ENCODE peak calls at places on chromosomes 6 and 20, in six cellular contexts. One of them, this sample, is unnamed.

GRCh38 chr6:167543602-167544506 is 219.0 kb downstream of the TTLL2 start:
- DNase-seq in neural crest cell: no peak
- DNase-seq in stimulated activated CD4-positive, alpha-beta T cell treated with anti-CD3 and anti-CD28 coated beads, Interleukin-12 subunit alpha, Interleukin-12 subunit beta, amount 100 ng/mL, for 4 hours: no peak
- DNase-seq in Calu3: no peak
- DNase-seq in epithelial cell of prostate: no peak
- DNase-seq in RWPE1: no peak
- DNase-seq in this sample: no peak

GRCh38 chr6:102736941-102737368 is 1343.4 kb downstream of the GRIK2 start:
- DNase-seq in Calu3: no peak
- DNase-seq in neural crest cell: no peak
- DNase-seq in RWPE1: no peak
- DNase-seq in epithelial cell of prostate: no peak
- DNase-seq in stimulated activated CD4-positive, alpha-beta T cell treated with anti-CD3 and anti-CD28 coated beads, Interleukin-12 subunit alpha, Interleukin-12 subunit beta, amount 100 ng/mL, for 4 hours: no peak
- DNase-seq in this sample: no peak

GRCh38 chr6:37633581-37634237 is 64.0 kb downstream of the MDGA1 start:
- DNase-seq in stimulated activated CD4-positive, alpha-beta T cell treated with anti-CD3 and anti-CD28 coated beads, Interleukin-12 subunit alpha, Interleukin-12 subunit beta, amount 100 ng/mL, for 4 hours: no peak
- DNase-seq in RWPE1: no peak
- DNase-seq in neural crest cell: no peak
- DNase-seq in Calu3: no peak
- DNase-seq in epithelial cell of prostate: no peak
- DNase-seq in this sample: no peak

GRCh38 chr20:64032706-64033624 is 3.0 kb upstream of the C20orf204 start:
- DNase-seq in Calu3: no peak
- DNase-seq in epithelial cell of prostate: no peak
- DNase-seq in neural crest cell: no peak
- DNase-seq in RWPE1: no peak
- DNase-seq in stimulated activated CD4-positive, alpha-beta T cell treated with anti-CD3 and anti-CD28 coated beads, Interleukin-12 subunit alpha, Interleukin-12 subunit beta, amount 100 ng/mL, for 4 hours: no peak
- DNase-seq in this sample: no peak

GRCh38 chr6:348860-349396 is 42.6 kb upstream of the IRF4 start:
- DNase-seq in RWPE1: no peak
- DNase-seq in stimulated activated CD4-positive, alpha-beta T cell treated with anti-CD3 and anti-CD28 coated beads, Interleukin-12 subunit alpha, Interleukin-12 subunit beta, amount 100 ng/mL, for 4 hours: no peak
- DNase-seq in neural crest cell: no peak
- DNase-seq in epithelial cell of prostate: no peak
- DNase-seq in Calu3: no peak
- DNase-seq in this sample: no peak

GRCh38 chr20:34891166-34892062 is 15.0 kb downstream of the ACSS2 start:
- DNase-seq in stimulated activated CD4-positive, alpha-beta T cell treated with anti-CD3 and anti-CD28 coated beads, Interleukin-12 subunit alpha, Interleukin-12 subunit beta, amount 100 ng/mL, for 4 hours: no peak
- DNase-seq in Calu3: no peak
- DNase-seq in epithelial cell of prostate: peak; percentile 57
- DNase-seq in RWPE1: peak; percentile 93
- DNase-seq in neural crest cell: no peak
- DNase-seq in this sample: peak; percentile 65

GRCh38 chr6:14499804-14500203 is 382.2 kb downstream of the CD83 start:
- DNase-seq in neural crest cell: no peak
- DNase-seq in stimulated activated CD4-positive, alpha-beta T cell treated with anti-CD3 and anti-CD28 coated beads, Interleukin-12 subunit alpha, Interleukin-12 subunit beta, amount 100 ng/mL, for 4 hours: no peak
- DNase-seq in epithelial cell of prostate: peak; percentile 36
- DNase-seq in Calu3: no peak
- DNase-seq in RWPE1: peak; percentile 64
- DNase-seq in this sample: peak; percentile 86

GRCh38 chr6:9659848-9660247 is 755.0 kb downstream of the TFAP2A start:
- DNase-seq in RWPE1: no peak
- DNase-seq in Calu3: no peak
- DNase-seq in neural crest cell: no peak
- DNase-seq in stimulated activated CD4-positive, alpha-beta T cell treated with anti-CD3 and anti-CD28 coated beads, Interleukin-12 subunit alpha, Interleukin-12 subunit beta, amount 100 ng/mL, for 4 hours: no peak
- DNase-seq in epithelial cell of prostate: no peak
- DNase-seq in this sample: no peak

GRCh38 chr20:57056651-57057050 is 209.8 kb downstream of the BMP7 start:
- DNase-seq in epithelial cell of prostate: no peak
- DNase-seq in stimulated activated CD4-positive, alpha-beta T cell treated with anti-CD3 and anti-CD28 coated beads, Interleukin-12 subunit alpha, Interleukin-12 subunit beta, amount 100 ng/mL, for 4 hours: no peak
- DNase-seq in RWPE1: no peak
- DNase-seq in Calu3: no peak
- DNase-seq in neural crest cell: no peak
- DNase-seq in this sample: no peak

GRCh38 chr6:49946835-49947234 is 17.1 kb downstream of the DEFB114 start:
- DNase-seq in RWPE1: no peak
- DNase-seq in stimulated activated CD4-positive, alpha-beta T cell treated with anti-CD3 and anti-CD28 coated beads, Interleukin-12 subunit alpha, Interleukin-12 subunit beta, amount 100 ng/mL, for 4 hours: no peak
- DNase-seq in epithelial cell of prostate: no peak
- DNase-seq in Calu3: no peak
- DNase-seq in neural crest cell: no peak
- DNase-seq in this sample: no peak

GRCh38 chr6:157764346-157765068 is 58.5 kb upstream of the SNX9 start:
- DNase-seq in Calu3: peak; percentile 85
- DNase-seq in neural crest cell: no peak
- DNase-seq in RWPE1: peak; percentile 89
- DNase-seq in stimulated activated CD4-positive, alpha-beta T cell treated with anti-CD3 and anti-CD28 coated beads, Interleukin-12 subunit alpha, Interleukin-12 subunit beta, amount 100 ng/mL, for 4 hours: peak; percentile 71
- DNase-seq in epithelial cell of prostate: peak; percentile 99
- DNase-seq in this sample: peak; percentile 100

GRCh38 chr20:59253325-59253724 is 47.1 kb upstream of the EDN3 start:
- DNase-seq in stimulated activated CD4-positive, alpha-beta T cell treated with anti-CD3 and anti-CD28 coated beads, Interleukin-12 subunit alpha, Interleukin-12 subunit beta, amount 100 ng/mL, for 4 hours: no peak
- DNase-seq in epithelial cell of prostate: no peak
- DNase-seq in neural crest cell: no peak
- DNase-seq in RWPE1: no peak
- DNase-seq in Calu3: no peak
- DNase-seq in this sample: no peak

GRCh38 chr20:12243327-12243726 is 325.6 kb downstream of the BTBD3 start:
- DNase-seq in neural crest cell: no peak
- DNase-seq in RWPE1: no peak
- DNase-seq in epithelial cell of prostate: no peak
- DNase-seq in stimulated activated CD4-positive, alpha-beta T cell treated with anti-CD3 and anti-CD28 coated beads, Interleukin-12 subunit alpha, Interleukin-12 subunit beta, amount 100 ng/mL, for 4 hours: no peak
- DNase-seq in Calu3: no peak
- DNase-seq in this sample: no peak

GRCh38 chr20:37945034-37945660 is 42.2 kb downstream of the VSTM2L start:
- DNase-seq in neural crest cell: no peak
- DNase-seq in stimulated activated CD4-positive, alpha-beta T cell treated with anti-CD3 and anti-CD28 coated beads, Interleukin-12 subunit alpha, Interleukin-12 subunit beta, amount 100 ng/mL, for 4 hours: no peak
- DNase-seq in Calu3: no peak
- DNase-seq in epithelial cell of prostate: no peak
- DNase-seq in RWPE1: no peak
- DNase-seq in this sample: no peak

GRCh38 chr6:162467679-162468078 is 259.9 kb downstream of the PRKN start:
- DNase-seq in Calu3: no peak
- DNase-seq in stimulated activated CD4-positive, alpha-beta T cell treated with anti-CD3 and anti-CD28 coated beads, Interleukin-12 subunit alpha, Interleukin-12 subunit beta, amount 100 ng/mL, for 4 hours: no peak
- DNase-seq in epithelial cell of prostate: no peak
- DNase-seq in RWPE1: no peak
- DNase-seq in neural crest cell: no peak
- DNase-seq in this sample: no peak

GRCh38 chr6:28953039-28953872 is 29.5 kb upstream of the TRIM27 start:
- DNase-seq in stimulated activated CD4-positive, alpha-beta T cell treated with anti-CD3 and anti-CD28 coated beads, Interleukin-12 subunit alpha, Interleukin-12 subunit beta, amount 100 ng/mL, for 4 hours: peak; percentile 68
- DNase-seq in RWPE1: peak; percentile 50
- DNase-seq in Calu3: peak; percentile 71
- DNase-seq in epithelial cell of prostate: no peak
- DNase-seq in neural crest cell: peak; percentile 44
- DNase-seq in this sample: peak; percentile 57

GRCh38 chr6:25014806-25015560 is 79.2 kb upstream of the RIPOR2 start:
- DNase-seq in neural crest cell: no peak
- DNase-seq in Calu3: no peak
- DNase-seq in RWPE1: no peak
- DNase-seq in epithelial cell of prostate: no peak
- DNase-seq in stimulated activated CD4-positive, alpha-beta T cell treated with anti-CD3 and anti-CD28 coated beads, Interleukin-12 subunit alpha, Interleukin-12 subunit beta, amount 100 ng/mL, for 4 hours: no peak
- DNase-seq in this sample: peak; percentile 35

GRCh38 chr6:87407896-87408720 is at the start of gene CFAP206:
- DNase-seq in neural crest cell: peak; percentile 75
- DNase-seq in RWPE1: peak; percentile 90
- DNase-seq in stimulated activated CD4-positive, alpha-beta T cell treated with anti-CD3 and anti-CD28 coated beads, Interleukin-12 subunit alpha, Interleukin-12 subunit beta, amount 100 ng/mL, for 4 hours: peak; percentile 72
- DNase-seq in Calu3: peak; percentile 76
- DNase-seq in epithelial cell of prostate: peak; percentile 40
- DNase-seq in this sample: peak; percentile 93

GRCh38 chr20:36728986-36729385 is 16.9 kb downstream of the NDRG3 start:
- DNase-seq in epithelial cell of prostate: peak; percentile 20
- DNase-seq in Calu3: peak; percentile 21
- DNase-seq in stimulated activated CD4-positive, alpha-beta T cell treated with anti-CD3 and anti-CD28 coated beads, Interleukin-12 subunit alpha, Interleukin-12 subunit beta, amount 100 ng/mL, for 4 hours: no peak
- DNase-seq in neural crest cell: no peak
- DNase-seq in RWPE1: peak; percentile 43
- DNase-seq in this sample: peak; percentile 69

GRCh38 chr6:122524056-122524455 is 52.4 kb upstream of the SERINC1 start:
- DNase-seq in Calu3: no peak
- DNase-seq in stimulated activated CD4-positive, alpha-beta T cell treated with anti-CD3 and anti-CD28 coated beads, Interleukin-12 subunit alpha, Interleukin-12 subunit beta, amount 100 ng/mL, for 4 hours: no peak
- DNase-seq in RWPE1: no peak
- DNase-seq in neural crest cell: no peak
- DNase-seq in epithelial cell of prostate: no peak
- DNase-seq in this sample: no peak

GRCh38 chr20:38165089-38165965 is at the start of gene TGM2:
- DNase-seq in neural crest cell: peak; percentile 49
- DNase-seq in stimulated activated CD4-positive, alpha-beta T cell treated with anti-CD3 and anti-CD28 coated beads, Interleukin-12 subunit alpha, Interleukin-12 subunit beta, amount 100 ng/mL, for 4 hours: peak; percentile 30
- DNase-seq in Calu3: peak; percentile 98
- DNase-seq in RWPE1: peak; percentile 71
- DNase-seq in epithelial cell of prostate: no peak
- DNase-seq in this sample: peak; percentile 84

GRCh38 chr6:83019741-83020140 is 45.9 kb downstream of the UBE3D start:
- DNase-seq in stimulated activated CD4-positive, alpha-beta T cell treated with anti-CD3 and anti-CD28 coated beads, Interleukin-12 subunit alpha, Interleukin-12 subunit beta, amount 100 ng/mL, for 4 hours: no peak
- DNase-seq in epithelial cell of prostate: no peak
- DNase-seq in neural crest cell: no peak
- DNase-seq in Calu3: no peak
- DNase-seq in RWPE1: no peak
- DNase-seq in this sample: no peak

GRCh38 chr6:141653590-141653989 is 479.1 kb upstream of the GJE1 start:
- DNase-seq in stimulated activated CD4-positive, alpha-beta T cell treated with anti-CD3 and anti-CD28 coated beads, Interleukin-12 subunit alpha, Interleukin-12 subunit beta, amount 100 ng/mL, for 4 hours: no peak
- DNase-seq in neural crest cell: no peak
- DNase-seq in RWPE1: no peak
- DNase-seq in Calu3: no peak
- DNase-seq in epithelial cell of prostate: no peak
- DNase-seq in this sample: no peak

GRCh38 chr20:53837126-53837826 is 233.1 kb downstream of the BCAS1 start:
- DNase-seq in epithelial cell of prostate: no peak
- DNase-seq in RWPE1: no peak
- DNase-seq in neural crest cell: no peak
- DNase-seq in Calu3: peak; percentile 29
- DNase-seq in stimulated activated CD4-positive, alpha-beta T cell treated with anti-CD3 and anti-CD28 coated beads, Interleukin-12 subunit alpha, Interleukin-12 subunit beta, amount 100 ng/mL, for 4 hours: no peak
- DNase-seq in this sample: peak; percentile 36

GRCh38 chr20:4545526-4545925 is 176.2 kb upstream of the PRND start:
- DNase-seq in Calu3: no peak
- DNase-seq in stimulated activated CD4-positive, alpha-beta T cell treated with anti-CD3 and anti-CD28 coated beads, Interleukin-12 subunit alpha, Interleukin-12 subunit beta, amount 100 ng/mL, for 4 hours: no peak
- DNase-seq in neural crest cell: no peak
- DNase-seq in RWPE1: no peak
- DNase-seq in epithelial cell of prostate: no peak
- DNase-seq in this sample: no peak

GRCh38 chr20:14986656-14987055 is 649.2 kb upstream of the FLRT3 start:
- DNase-seq in neural crest cell: no peak
- DNase-seq in stimulated activated CD4-positive, alpha-beta T cell treated with anti-CD3 and anti-CD28 coated beads, Interleukin-12 subunit alpha, Interleukin-12 subunit beta, amount 100 ng/mL, for 4 hours: no peak
- DNase-seq in epithelial cell of prostate: no peak
- DNase-seq in RWPE1: no peak
- DNase-seq in Calu3: no peak
- DNase-seq in this sample: no peak